ENCODE peak calls at places on chromosome 22, in five cellular contexts. Q is stomach, G is osteocyte, J is fibroblast of lung, S is HFF-Myc. U is an unnamed sample.

GRCh38 chr22:35961480-35961902 is 67.1 kb downstream of the RBFOX2 start:
- DNase-seq in J (peak; percentile 66), G (no peak), S (peak; percentile 87), Q (no peak), U (no peak)

GRCh38 chr22:22386602-22387385 is 121.7 kb downstream of the ZNF280B start:
- DNase-seq in Q (no peak), G (peak; percentile 56), J (no peak), S (no peak), U (no peak)

GRCh38 chr22:49305966-49306631 is 521.6 kb downstream of the BRD1 start:
- DNase-seq in G (peak; percentile 74), S (no peak), J (no peak), Q (peak; percentile 13), U (peak; percentile 59)

GRCh38 chr22:29145321-29146072 is 60.2 kb upstream of the EMID1 start:
- DNase-seq in J (no peak), G (no peak), S (no peak), Q (peak; percentile 24), U (peak; percentile 61)

GRCh38 chr22:19215360-19215759 is 36.8 kb upstream of the SLC25A1 start:
- DNase-seq in Q (no peak), S (no peak), J (no peak), G (no peak), U (no peak)

GRCh38 chr22:46575915-46576555 is 38.6 kb upstream of the CELSR1 start:
- DNase-seq in G (no peak), Q (no peak), S (no peak), J (no peak), U (no peak)

GRCh38 chr22:50720861-50721844 is 16.9 kb upstream of the ACR start:
- DNase-seq in Q (no peak), J (no peak), G (no peak), S (no peak), U (no peak)

GRCh38 chr22:35541254-35541748 is 670 bp downstream of the RASD2 start:
- DNase-seq in S (no peak), J (no peak), G (no peak), Q (peak; percentile 51), U (no peak)

GRCh38 chr22:48450188-48450825 is 1377.4 kb downstream of the BRD1 start:
- DNase-seq in S (no peak), G (no peak), J (no peak), Q (no peak), U (no peak)

GRCh38 chr22:35463231-35463933 is 63.4 kb downstream of the MCM5 start:
- DNase-seq in G (no peak), J (no peak), S (no peak), Q (no peak), U (no peak)

GRCh38 chr22:45518580-45518991 is 15.9 kb downstream of the FBLN1 start:
- DNase-seq in J (no peak), Q (no peak), S (no peak), G (no peak), U (no peak)

GRCh38 chr22:48431014-48431413 is 1396.7 kb downstream of the BRD1 start:
- DNase-seq in J (no peak), G (no peak), S (no peak), Q (no peak), U (no peak)

GRCh38 chr22:50008151-50009040 is 4.2 kb downstream of the IL17REL start:
- DNase-seq in S (no peak), Q (no peak), J (no peak), G (no peak), U (no peak)

GRCh38 chr22:19047993-19048392 is 74.2 kb downstream of the DGCR2 start:
- DNase-seq in Q (no peak), S (no peak), G (no peak), J (no peak), U (no peak)

GRCh38 chr22:46057206-46057605 is 80.2 kb upstream of the WNT7B start:
- DNase-seq in S (no peak), J (peak; percentile 19), Q (peak; percentile 25), G (no peak), U (no peak)

GRCh38 chr22:35921777-35922176 is 106.8 kb downstream of the RBFOX2 start:
- DNase-seq in J (peak; percentile 93), G (peak; percentile 85), S (peak; percentile 88), Q (peak; percentile 53), U (no peak)

GRCh38 chr22:33303109-33303508 is 244.9 kb upstream of the SYN3 start:
- DNase-seq in J (no peak), Q (no peak), S (no peak), G (no peak), U (no peak)

GRCh38 chr22:46003271-46004091 is 26.5 kb upstream of the WNT7B start:
- DNase-seq in Q (no peak), S (no peak), J (no peak), G (no peak), U (no peak)

GRCh38 chr22:50167689-50168489 is 2.6 kb upstream of the PANX2 start:
- DNase-seq in J (no peak), Q (no peak), G (no peak), S (no peak), U (no peak)

GRCh38 chr22:34414467-34415440 is 494.5 kb upstream of the LARGE1 start:
- DNase-seq in J (no peak), Q (no peak), G (no peak), S (peak; percentile 3), U (peak; percentile 74)

GRCh38 chr22:19757140-19757984 is 3.2 kb upstream of the TBX1 start:
- DNase-seq in Q (no peak), G (no peak), J (no peak), S (no peak), U (no peak)

GRCh38 chr22:28112548-28113043 is 193.5 kb upstream of the PITPNB start:
- DNase-seq in Q (no peak), S (peak; percentile 43), G (no peak), J (peak; percentile 53), U (no peak)
- TF ChIP-seq CTCF in Q (no peak), S (peak; percentile 48), G (peak; percentile 42), J (peak; percentile 38), U (peak; percentile 70)

GRCh38 chr22:25193548-25193947 is 6.1 kb upstream of the CRYBB3 start:
- DNase-seq in S (no peak), J (no peak), G (no peak), Q (no peak), U (no peak)

GRCh38 chr22:25196326-25196725 is 3.3 kb upstream of the CRYBB3 start:
- DNase-seq in J (no peak), Q (no peak), S (no peak), G (no peak), U (no peak)

GRCh38 chr22:25197335-25197734 is 2.3 kb upstream of the CRYBB3 start:
- DNase-seq in G (no peak), J (no peak), Q (no peak), S (no peak), U (no peak)

GRCh38 chr22:25193130-25193529 is 6.5 kb upstream of the CRYBB3 start:
- DNase-seq in J (no peak), G (no peak), Q (no peak), S (no peak), U (no peak)

DNA sequence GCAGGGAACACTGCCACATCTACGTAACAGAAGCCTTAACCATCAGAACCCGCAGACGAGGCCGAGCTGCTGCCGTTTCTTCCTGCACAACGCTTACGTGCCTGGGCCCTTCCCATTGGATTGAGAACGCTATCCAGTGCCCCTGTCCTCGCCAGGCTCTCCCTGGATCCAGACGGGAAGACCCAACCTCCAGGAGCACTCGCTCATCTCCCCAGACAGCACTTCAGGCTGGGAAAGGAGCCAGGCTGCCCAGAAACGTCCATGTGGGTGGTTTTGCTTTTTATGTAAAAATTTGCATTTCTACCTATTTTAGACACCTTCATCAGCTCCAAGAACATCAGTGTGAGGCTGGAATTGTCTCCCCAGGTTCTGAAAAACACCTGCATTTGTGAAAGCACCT is 7.3 kb upstream of the CRYBB3 start:
- DNase-seq in J (no peak), S (no peak), G (no peak), Q (no peak), U (no peak)
- TF ChIP-seq CTCF in J (no peak), S (no peak), G (no peak), Q (no peak), U (no peak)

DNA sequence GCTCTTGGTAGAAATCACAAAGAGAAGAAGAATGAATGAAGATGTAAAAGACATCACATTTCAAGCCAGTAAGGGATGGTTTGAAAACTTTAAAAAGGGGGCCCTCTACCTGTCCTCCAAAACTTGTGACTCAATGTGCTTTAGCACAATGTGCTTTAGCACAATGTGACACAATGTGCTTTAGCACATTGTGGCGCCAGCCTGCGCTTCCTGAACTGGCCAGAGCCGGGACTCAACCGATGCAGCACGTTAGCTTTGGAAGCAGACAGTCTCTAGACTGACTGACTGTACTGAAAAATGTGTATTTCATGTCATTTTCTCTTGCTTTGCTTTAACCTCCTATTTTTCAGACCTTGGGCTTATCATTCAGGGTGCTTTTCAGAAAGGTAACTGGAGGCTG is 63.5 kb downstream of the FAM83F start:
- DNase-seq in G (no peak), J (no peak), S (no peak), Q (no peak), U (no peak)
- TF ChIP-seq CTCF in G (no peak), J (no peak), S (no peak), Q (no peak), U (no peak)

GRCh38 chr22:30628491-30628890 is 7.1 kb upstream of the SLC35E4 start:
- DNase-seq in Q (no peak), G (no peak), J (no peak), S (no peak), U (no peak)

GRCh38 chr22:30627480-30627879 is 8.1 kb upstream of the SLC35E4 start:
- DNase-seq in J (no peak), G (no peak), S (no peak), Q (no peak), U (no peak)

DNA sequence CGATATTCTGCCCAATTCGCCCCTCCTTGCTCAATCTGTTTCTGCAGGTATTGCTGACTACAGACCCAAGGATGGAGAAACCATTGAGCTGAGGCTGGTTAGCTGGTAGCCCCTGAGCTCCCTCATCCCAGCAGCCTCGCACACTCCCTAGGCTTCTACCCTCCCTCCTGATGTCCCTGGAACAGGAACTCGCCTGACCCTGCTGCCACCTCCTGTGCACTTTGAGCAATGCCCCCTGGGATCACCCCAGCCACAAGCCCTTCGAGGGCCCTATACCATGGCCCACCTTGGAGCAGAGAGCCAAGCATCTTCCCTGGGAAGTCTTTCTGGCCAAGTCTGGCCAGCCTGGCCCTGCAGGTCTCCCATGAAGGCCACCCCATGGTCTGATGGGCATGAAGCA is 9.2 kb upstream of the SLC35E4 start:
- DNase-seq in J (no peak), G (no peak), Q (no peak), S (no peak), U (no peak)
- TF ChIP-seq CTCF in J (no peak), G (no peak), Q (no peak), S (no peak), U (no peak)

DNA sequence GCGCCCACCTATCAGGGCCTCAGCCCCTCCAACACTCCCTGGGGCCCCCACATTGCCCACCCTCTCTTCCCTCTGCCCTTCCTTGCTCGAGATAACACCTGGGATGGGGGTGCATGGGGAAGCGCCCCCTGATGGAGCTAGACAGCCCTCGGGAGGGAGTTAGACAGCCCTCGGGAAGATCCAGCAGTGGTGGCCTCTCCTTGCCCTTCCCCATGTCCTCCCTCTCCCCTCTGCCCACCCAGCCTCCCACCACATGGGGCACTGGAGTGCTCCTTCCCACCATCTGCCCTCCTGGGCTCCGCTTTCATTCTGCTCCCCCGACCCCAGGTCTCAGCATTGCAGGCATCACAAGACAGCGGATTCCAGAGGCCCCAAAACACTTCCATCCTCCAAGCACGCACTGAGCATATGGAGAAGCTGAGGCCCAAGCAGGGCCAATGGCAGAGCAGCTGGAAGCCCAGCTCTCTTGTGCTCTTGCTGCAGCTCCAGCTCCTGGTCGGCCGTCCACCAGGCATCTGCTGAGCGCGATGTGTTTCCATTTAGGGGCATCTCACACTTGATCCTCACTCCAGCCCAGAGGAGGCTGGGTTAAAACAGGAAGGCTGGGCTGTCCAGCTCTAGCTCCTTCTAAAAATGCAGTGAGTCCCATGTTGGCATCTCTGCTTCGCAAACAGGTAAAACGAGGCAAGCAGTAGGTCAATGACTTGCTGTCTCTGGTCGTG is 65.6 kb downstream of the IGLL1 start:
- DNase-seq in J (no peak), Q (no peak), G (no peak), S (no peak), U (no peak)
- TF ChIP-seq CTCF in J (no peak), Q (no peak), G (no peak), S (no peak), U (no peak)

U was measured in type B pancreatic cell.